ENCODE peak calls at places on chromosomes 16 and 17, in six cellular contexts. One of them, this sample, is unnamed.

GRCh38 chr16:17177242-17177967 is 293.4 kb downstream of the XYLT1 start:
- DNase-seq in stomach: no peak
- DNase-seq in Peyer's patch: no peak
- DNase-seq in tibial artery: no peak
- DNase-seq in effector memory CD4-positive, alpha-beta T cell: no peak
- DNase-seq in right lobe of liver: no peak
- DNase-seq in this sample: no peak

GRCh38 chr17:35406568-35406967 is 25.7 kb downstream of the SLFN12 start:
- DNase-seq in stomach: no peak
- DNase-seq in Peyer's patch: no peak
- DNase-seq in tibial artery: no peak
- DNase-seq in effector memory CD4-positive, alpha-beta T cell: no peak
- DNase-seq in right lobe of liver: no peak
- DNase-seq in this sample: no peak

GRCh38 chr16:82509636-82510035 is 117.1 kb upstream of the CDH13 start:
- DNase-seq in stomach: no peak
- DNase-seq in Peyer's patch: no peak
- DNase-seq in tibial artery: no peak
- DNase-seq in effector memory CD4-positive, alpha-beta T cell: no peak
- DNase-seq in right lobe of liver: no peak
- DNase-seq in this sample: no peak

GRCh38 chr16:50121721-50122445 is 31.2 kb upstream of the TENT4B start:
- DNase-seq in stomach: no peak
- DNase-seq in Peyer's patch: peak
- DNase-seq in tibial artery: no peak
- DNase-seq in effector memory CD4-positive, alpha-beta T cell: no peak
- DNase-seq in right lobe of liver: no peak
- DNase-seq in this sample: no peak

GRCh38 chr16:81625544-81626152 is 153.4 kb upstream of the PLCG2 start:
- DNase-seq in stomach: peak
- DNase-seq in Peyer's patch: peak
- DNase-seq in tibial artery: peak
- DNase-seq in effector memory CD4-positive, alpha-beta T cell: no peak
- DNase-seq in right lobe of liver: peak
- DNase-seq in this sample: peak

GRCh38 chr16:66013497-66013896 is 353.0 kb upstream of the CDH5 start:
- DNase-seq in stomach: no peak
- DNase-seq in Peyer's patch: no peak
- DNase-seq in tibial artery: no peak
- DNase-seq in effector memory CD4-positive, alpha-beta T cell: no peak
- DNase-seq in right lobe of liver: no peak
- DNase-seq in this sample: no peak

GRCh38 chr17:74840989-74841666 is 18.6 kb downstream of the GRIN2C start:
- DNase-seq in stomach: no peak
- DNase-seq in Peyer's patch: peak
- DNase-seq in tibial artery: peak
- DNase-seq in effector memory CD4-positive, alpha-beta T cell: no peak
- DNase-seq in right lobe of liver: no peak
- DNase-seq in this sample: peak

GRCh38 chr16:84683691-84684591 is 15.9 kb upstream of the USP10 start:
- DNase-seq in stomach: no peak
- DNase-seq in Peyer's patch: peak
- DNase-seq in tibial artery: peak
- DNase-seq in effector memory CD4-positive, alpha-beta T cell: no peak
- DNase-seq in right lobe of liver: no peak
- DNase-seq in this sample: no peak

GRCh38 chr16:2472885-2473284 is 1.8 kb downstream of the NTN3 start:
- DNase-seq in stomach: no peak
- DNase-seq in Peyer's patch: no peak
- DNase-seq in tibial artery: no peak
- DNase-seq in effector memory CD4-positive, alpha-beta T cell: no peak
- DNase-seq in right lobe of liver: peak
- DNase-seq in this sample: no peak

GRCh38 chr17:36939944-36940312 is 2.7 kb downstream of the LHX1 start:
- DNase-seq in stomach: no peak
- DNase-seq in Peyer's patch: no peak
- DNase-seq in tibial artery: no peak
- DNase-seq in effector memory CD4-positive, alpha-beta T cell: no peak
- DNase-seq in right lobe of liver: no peak
- DNase-seq in this sample: no peak
- H3K27ac ChIP-seq in stomach: no peak
- H3K27ac ChIP-seq in Peyer's patch: no peak
- H3K27ac ChIP-seq in tibial artery: no peak
- H3K27ac ChIP-seq in effector memory CD4-positive, alpha-beta T cell: no peak
- H3K27ac ChIP-seq in right lobe of liver: no peak
- H3K27ac ChIP-seq in this sample: no peak

GRCh38 chr17:7818026-7818425 is 16.0 kb upstream of the KDM6B start:
- DNase-seq in stomach: no peak
- DNase-seq in Peyer's patch: no peak
- DNase-seq in tibial artery: no peak
- DNase-seq in effector memory CD4-positive, alpha-beta T cell: no peak
- DNase-seq in right lobe of liver: peak
- DNase-seq in this sample: no peak
- H3K27ac ChIP-seq in stomach: no peak
- H3K27ac ChIP-seq in Peyer's patch: no peak
- H3K27ac ChIP-seq in tibial artery: no peak
- H3K27ac ChIP-seq in effector memory CD4-positive, alpha-beta T cell: no peak
- H3K27ac ChIP-seq in right lobe of liver: no peak
- H3K27ac ChIP-seq in this sample: no peak

DNA sequence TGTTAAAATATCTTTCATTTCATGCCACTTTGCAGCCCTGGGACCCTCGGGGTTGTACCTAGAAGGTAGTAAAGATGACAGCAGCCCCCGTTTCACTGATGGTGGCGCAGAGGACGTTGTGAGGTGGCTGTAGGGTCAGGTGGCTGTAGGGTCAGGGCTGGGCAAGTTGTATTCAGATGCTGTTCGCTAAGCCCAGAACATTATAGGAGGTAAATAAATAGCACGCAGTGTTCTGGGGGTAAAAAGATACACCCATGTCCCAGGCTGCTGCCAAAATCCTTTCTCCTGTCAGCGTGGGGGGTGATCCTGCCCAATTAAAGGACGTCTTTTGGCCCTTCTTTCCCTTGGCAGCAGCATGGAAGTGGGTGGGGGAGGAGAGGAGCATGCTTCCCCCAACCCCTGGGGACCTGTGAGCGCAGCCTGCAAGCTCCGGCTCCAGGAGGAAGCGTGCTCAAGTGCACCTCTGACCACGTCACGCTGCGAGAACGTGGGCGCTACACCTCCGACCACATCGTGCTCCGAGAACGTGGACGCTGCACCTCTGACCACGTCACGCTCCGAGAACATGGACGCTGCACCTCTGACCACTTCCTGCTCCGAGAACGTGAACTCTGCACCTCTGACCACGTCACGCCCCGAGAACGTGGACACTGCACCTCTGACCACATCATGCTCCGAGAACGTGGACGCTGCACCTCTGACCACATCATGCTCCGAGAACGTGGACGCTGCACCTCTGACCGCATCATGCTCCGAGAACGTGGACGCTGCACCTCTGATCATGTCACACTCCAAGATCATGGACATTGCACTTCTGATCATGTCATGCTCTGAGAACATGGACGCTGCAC is 182.1 kb downstream of the RPTOR start:
- DNase-seq in stomach: no peak
- DNase-seq in Peyer's patch: no peak
- DNase-seq in tibial artery: no peak
- DNase-seq in effector memory CD4-positive, alpha-beta T cell: no peak
- DNase-seq in right lobe of liver: no peak
- DNase-seq in this sample: no peak
- H3K27ac ChIP-seq in stomach: no peak
- H3K27ac ChIP-seq in Peyer's patch: no peak
- H3K27ac ChIP-seq in tibial artery: no peak
- H3K27ac ChIP-seq in effector memory CD4-positive, alpha-beta T cell: no peak
- H3K27ac ChIP-seq in right lobe of liver: no peak
- H3K27ac ChIP-seq in this sample: no peak

DNA sequence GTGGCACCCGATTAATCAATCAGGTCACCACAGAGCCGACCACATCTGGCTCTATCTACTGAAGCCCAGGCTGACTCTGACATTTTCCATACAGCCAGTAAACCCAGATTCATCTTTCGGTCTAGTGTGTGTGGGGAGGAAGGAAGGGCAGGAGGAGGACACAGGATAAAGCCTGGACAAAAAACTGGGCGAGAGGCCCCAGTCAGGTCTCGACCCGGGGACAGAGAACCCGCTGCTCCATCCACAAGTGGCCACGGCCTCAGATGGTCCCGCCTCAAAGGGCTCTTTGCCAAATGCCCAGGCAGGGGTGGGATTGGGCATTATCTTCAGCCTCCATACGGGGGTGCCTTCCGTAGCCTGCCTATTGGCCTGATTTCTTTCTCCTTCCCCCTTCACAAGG is 7.8 kb downstream of the ABR start:
- DNase-seq in stomach: no peak
- DNase-seq in Peyer's patch: no peak
- DNase-seq in tibial artery: no peak
- DNase-seq in effector memory CD4-positive, alpha-beta T cell: no peak
- DNase-seq in right lobe of liver: no peak
- DNase-seq in this sample: no peak
- H3K27ac ChIP-seq in stomach: no peak
- H3K27ac ChIP-seq in Peyer's patch: no peak
- H3K27ac ChIP-seq in tibial artery: no peak
- H3K27ac ChIP-seq in effector memory CD4-positive, alpha-beta T cell: no peak
- H3K27ac ChIP-seq in right lobe of liver: no peak
- H3K27ac ChIP-seq in this sample: no peak

GRCh38 chr16:87319011-87319410 is 1.8 kb upstream of the C16orf95 start:
- DNase-seq in stomach: no peak
- DNase-seq in Peyer's patch: no peak
- DNase-seq in tibial artery: no peak
- DNase-seq in effector memory CD4-positive, alpha-beta T cell: no peak
- DNase-seq in right lobe of liver: no peak
- DNase-seq in this sample: no peak
- H3K27ac ChIP-seq in stomach: peak
- H3K27ac ChIP-seq in Peyer's patch: no peak
- H3K27ac ChIP-seq in tibial artery: no peak
- H3K27ac ChIP-seq in effector memory CD4-positive, alpha-beta T cell: no peak
- H3K27ac ChIP-seq in right lobe of liver: no peak
- H3K27ac ChIP-seq in this sample: no peak

DNA sequence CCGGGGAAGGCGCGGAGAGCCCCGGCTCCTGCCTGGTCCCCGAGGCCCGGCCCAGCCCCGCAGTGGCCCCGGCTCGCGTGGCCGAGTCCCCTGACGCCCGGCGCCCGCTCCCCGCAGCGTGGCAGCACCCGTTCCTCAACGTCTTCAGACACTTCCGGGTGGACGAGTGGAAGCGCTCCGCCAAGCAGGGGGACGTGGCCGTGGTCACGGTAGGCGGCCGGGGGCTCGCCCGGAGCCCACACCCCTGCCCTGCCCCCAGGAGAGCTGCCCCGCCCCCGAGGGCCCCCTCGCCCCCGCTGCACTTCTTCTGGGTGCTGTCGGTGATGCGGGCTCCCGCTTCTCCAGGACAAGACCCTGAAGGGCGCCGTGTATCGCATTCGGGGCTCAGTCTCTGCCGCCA is 481 bp downstream of the WDR90 start:
- DNase-seq in stomach: no peak
- DNase-seq in Peyer's patch: no peak
- DNase-seq in tibial artery: no peak
- DNase-seq in effector memory CD4-positive, alpha-beta T cell: no peak
- DNase-seq in right lobe of liver: no peak
- DNase-seq in this sample: no peak
- H3K27ac ChIP-seq in stomach: peak
- H3K27ac ChIP-seq in Peyer's patch: peak
- H3K27ac ChIP-seq in tibial artery: peak
- H3K27ac ChIP-seq in effector memory CD4-positive, alpha-beta T cell: peak
- H3K27ac ChIP-seq in right lobe of liver: no peak
- H3K27ac ChIP-seq in this sample: no peak

DNA sequence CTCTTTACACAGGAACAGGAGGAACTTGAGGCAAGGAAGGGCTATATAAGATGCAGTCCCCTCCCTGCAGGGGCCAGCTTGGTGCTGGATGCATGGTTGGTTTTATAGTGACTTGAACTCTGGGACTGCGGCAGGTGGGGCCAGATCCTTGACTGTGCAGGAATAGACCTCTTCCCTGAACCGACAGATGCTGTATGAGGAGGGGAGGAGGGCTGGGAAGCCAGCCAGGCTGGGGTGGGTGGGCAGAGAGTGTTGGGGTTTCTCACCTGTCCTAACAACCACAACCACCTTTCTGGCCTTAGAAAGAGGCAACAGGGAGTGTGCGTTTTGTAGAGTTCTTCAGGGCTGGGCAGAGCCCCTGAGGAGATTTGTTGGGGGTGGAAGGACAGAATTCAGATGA is 798.1 kb downstream of the KCNJ18 start:
- DNase-seq in stomach: no peak
- DNase-seq in Peyer's patch: no peak
- DNase-seq in tibial artery: no peak
- DNase-seq in effector memory CD4-positive, alpha-beta T cell: no peak
- DNase-seq in right lobe of liver: no peak
- DNase-seq in this sample: no peak
- H3K27ac ChIP-seq in stomach: no peak
- H3K27ac ChIP-seq in Peyer's patch: no peak
- H3K27ac ChIP-seq in tibial artery: no peak
- H3K27ac ChIP-seq in effector memory CD4-positive, alpha-beta T cell: no peak
- H3K27ac ChIP-seq in right lobe of liver: no peak
- H3K27ac ChIP-seq in this sample: no peak

GRCh38 chr17:3916825-3917224 is 560 bp upstream of the P2RX1 start:
- DNase-seq in stomach: no peak
- DNase-seq in Peyer's patch: no peak
- DNase-seq in tibial artery: no peak
- DNase-seq in effector memory CD4-positive, alpha-beta T cell: no peak
- DNase-seq in right lobe of liver: no peak
- DNase-seq in this sample: no peak
- H3K27ac ChIP-seq in stomach: peak
- H3K27ac ChIP-seq in Peyer's patch: peak
- H3K27ac ChIP-seq in tibial artery: peak
- H3K27ac ChIP-seq in effector memory CD4-positive, alpha-beta T cell: no peak
- H3K27ac ChIP-seq in right lobe of liver: no peak
- H3K27ac ChIP-seq in this sample: no peak

DNA sequence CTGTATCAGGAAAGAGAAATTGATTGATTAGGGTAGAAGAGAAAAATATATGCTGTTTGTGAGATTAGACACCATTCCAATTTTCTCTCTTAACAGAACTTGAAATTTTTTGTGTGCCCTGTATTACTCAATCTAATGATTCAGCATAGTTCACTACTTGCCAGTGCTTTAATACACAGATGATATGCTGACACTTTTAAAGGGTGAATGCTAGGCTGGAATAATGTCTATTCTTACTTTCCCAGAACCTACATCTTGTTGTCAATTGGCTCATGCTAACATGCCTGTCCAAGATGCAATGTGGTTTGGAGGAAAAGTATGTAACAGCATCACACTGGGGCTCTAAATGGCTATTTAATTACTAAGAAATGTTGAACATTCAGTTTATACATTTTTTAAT is 7.6 kb upstream of the MAP2K6 start:
- DNase-seq in stomach: no peak
- DNase-seq in Peyer's patch: no peak
- DNase-seq in tibial artery: no peak
- DNase-seq in effector memory CD4-positive, alpha-beta T cell: no peak
- DNase-seq in right lobe of liver: no peak
- DNase-seq in this sample: no peak
- H3K27ac ChIP-seq in stomach: no peak
- H3K27ac ChIP-seq in Peyer's patch: no peak
- H3K27ac ChIP-seq in tibial artery: no peak
- H3K27ac ChIP-seq in effector memory CD4-positive, alpha-beta T cell: no peak
- H3K27ac ChIP-seq in right lobe of liver: no peak
- H3K27ac ChIP-seq in this sample: no peak